ENCODE peak calls at places on chromosomes 16 and 17, in nine cellular contexts. One of them, this sample, is unnamed.

GRCh38 chr17:78787444-78787843 is 5.4 kb upstream of the CYTH1 start:
- DNase-seq in neuronal stem cell: no peak
- DNase-seq in hepatocyte: no peak
- DNase-seq in tibial nerve: no peak
- DNase-seq in psoas muscle: no peak
- DNase-seq in MM.1S: peak
- DNase-seq in heart left ventricle: no peak
- DNase-seq in stomach: no peak
- DNase-seq in gastrocnemius medialis: peak
- DNase-seq in this sample: no peak

GRCh38 chr16:70692130-70692470 is 6.2 kb upstream of the MTSS2 start:
- DNase-seq in psoas muscle: no peak
- DNase-seq in gastrocnemius medialis: no peak
- DNase-seq in stomach: no peak
- DNase-seq in MM.1S: no peak
- DNase-seq in hepatocyte: no peak
- DNase-seq in tibial nerve: no peak
- DNase-seq in heart left ventricle: no peak
- DNase-seq in neuronal stem cell: no peak
- DNase-seq in this sample: no peak

GRCh38 chr17:37179893-37180292 is 195.9 kb upstream of the C17orf78 start:
- DNase-seq in stomach: no peak
- DNase-seq in neuronal stem cell: no peak
- DNase-seq in MM.1S: no peak
- DNase-seq in psoas muscle: no peak
- DNase-seq in gastrocnemius medialis: no peak
- DNase-seq in tibial nerve: no peak
- DNase-seq in heart left ventricle: no peak
- DNase-seq in hepatocyte: no peak
- DNase-seq in this sample: no peak

GRCh38 chr16:50479771-50480170 is 68.4 kb upstream of the NKD1 start:
- DNase-seq in hepatocyte: no peak
- DNase-seq in gastrocnemius medialis: no peak
- DNase-seq in tibial nerve: no peak
- DNase-seq in heart left ventricle: no peak
- DNase-seq in psoas muscle: no peak
- DNase-seq in neuronal stem cell: no peak
- DNase-seq in stomach: no peak
- DNase-seq in MM.1S: no peak
- DNase-seq in this sample: no peak

GRCh38 chr16:4588961-4589360 is 25.7 kb downstream of the UBALD1 start:
- DNase-seq in hepatocyte: no peak
- DNase-seq in psoas muscle: no peak
- DNase-seq in stomach: no peak
- DNase-seq in heart left ventricle: no peak
- DNase-seq in MM.1S: no peak
- DNase-seq in gastrocnemius medialis: no peak
- DNase-seq in tibial nerve: no peak
- DNase-seq in neuronal stem cell: no peak
- DNase-seq in this sample: no peak

GRCh38 chr16:68356249-68356918 is 45.6 kb downstream of the PRMT7 start:
- DNase-seq in tibial nerve: no peak
- DNase-seq in heart left ventricle: no peak
- DNase-seq in hepatocyte: no peak
- DNase-seq in MM.1S: peak
- DNase-seq in psoas muscle: no peak
- DNase-seq in gastrocnemius medialis: no peak
- DNase-seq in stomach: no peak
- DNase-seq in neuronal stem cell: no peak
- DNase-seq in this sample: no peak

GRCh38 chr16:70345840-70346239 is 863 bp upstream of the DDX19A start:
- DNase-seq in gastrocnemius medialis: no peak
- DNase-seq in psoas muscle: no peak
- DNase-seq in MM.1S: no peak
- DNase-seq in heart left ventricle: no peak
- DNase-seq in stomach: no peak
- DNase-seq in neuronal stem cell: no peak
- DNase-seq in tibial nerve: no peak
- DNase-seq in hepatocyte: no peak
- DNase-seq in this sample: no peak

GRCh38 chr16:30923554-30924085 is at the start of gene FBXL19:
- DNase-seq in psoas muscle: peak
- DNase-seq in stomach: no peak
- DNase-seq in tibial nerve: peak
- DNase-seq in neuronal stem cell: peak
- DNase-seq in hepatocyte: peak
- DNase-seq in heart left ventricle: peak
- DNase-seq in MM.1S: no peak
- DNase-seq in gastrocnemius medialis: no peak
- DNase-seq in this sample: peak

GRCh38 chr16:53864819-53865491 is 161.0 kb downstream of the FTO start:
- DNase-seq in MM.1S: no peak
- DNase-seq in tibial nerve: no peak
- DNase-seq in stomach: no peak
- DNase-seq in psoas muscle: no peak
- DNase-seq in heart left ventricle: no peak
- DNase-seq in neuronal stem cell: no peak
- DNase-seq in hepatocyte: no peak
- DNase-seq in gastrocnemius medialis: no peak
- DNase-seq in this sample: no peak

GRCh38 chr17:40864661-40865380 is 2.2 kb downstream of the KRT12 start:
- DNase-seq in psoas muscle: no peak
- DNase-seq in MM.1S: no peak
- DNase-seq in gastrocnemius medialis: no peak
- DNase-seq in tibial nerve: no peak
- DNase-seq in heart left ventricle: no peak
- DNase-seq in neuronal stem cell: no peak
- DNase-seq in hepatocyte: no peak
- DNase-seq in stomach: no peak
- DNase-seq in this sample: no peak

GRCh38 chr16:5668553-5668952 is 571.0 kb upstream of the EEF2KMT start:
- DNase-seq in tibial nerve: no peak
- DNase-seq in gastrocnemius medialis: no peak
- DNase-seq in MM.1S: no peak
- DNase-seq in hepatocyte: no peak
- DNase-seq in heart left ventricle: no peak
- DNase-seq in neuronal stem cell: no peak
- DNase-seq in stomach: no peak
- DNase-seq in psoas muscle: no peak
- DNase-seq in this sample: no peak

DNA sequence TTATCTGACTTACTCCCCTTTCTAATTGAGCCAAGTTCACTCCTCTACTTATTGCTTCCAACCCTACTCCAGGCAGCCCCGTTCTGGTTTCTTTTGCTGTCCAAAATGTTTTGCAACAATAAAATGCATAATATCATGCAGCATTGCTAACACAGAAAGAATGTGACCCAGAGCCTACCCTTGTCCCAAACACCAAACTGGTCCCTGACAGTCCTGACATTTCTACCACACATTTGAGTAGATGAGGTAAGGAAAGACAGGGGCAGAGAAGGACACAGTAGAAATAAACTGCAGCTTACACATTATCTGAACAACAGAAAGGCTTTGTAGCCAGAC is 31.5 kb downstream of the SOX9 start:
- DNase-seq in gastrocnemius medialis: no peak
- DNase-seq in MM.1S: no peak
- DNase-seq in tibial nerve: no peak
- DNase-seq in hepatocyte: no peak
- DNase-seq in heart left ventricle: no peak
- DNase-seq in stomach: no peak
- DNase-seq in psoas muscle: no peak
- DNase-seq in neuronal stem cell: no peak
- DNase-seq in this sample: no peak
- H3K27ac ChIP-seq in gastrocnemius medialis: no peak
- H3K27ac ChIP-seq in MM.1S: no peak
- H3K27ac ChIP-seq in tibial nerve: no peak
- H3K27ac ChIP-seq in hepatocyte: peak
- H3K27ac ChIP-seq in heart left ventricle: peak
- H3K27ac ChIP-seq in stomach: no peak
- H3K27ac ChIP-seq in psoas muscle: no peak
- H3K27ac ChIP-seq in neuronal stem cell: no peak
- H3K27ac ChIP-seq in this sample: no peak

GRCh38 chr17:81328489-81328888 is 33.4 kb upstream of the SLC38A10 start:
- DNase-seq in gastrocnemius medialis: peak
- DNase-seq in heart left ventricle: no peak
- DNase-seq in psoas muscle: peak
- DNase-seq in MM.1S: no peak
- DNase-seq in hepatocyte: no peak
- DNase-seq in neuronal stem cell: no peak
- DNase-seq in tibial nerve: no peak
- DNase-seq in stomach: no peak
- DNase-seq in this sample: peak
- H3K27ac ChIP-seq in gastrocnemius medialis: peak
- H3K27ac ChIP-seq in heart left ventricle: peak
- H3K27ac ChIP-seq in psoas muscle: peak
- H3K27ac ChIP-seq in MM.1S: no peak
- H3K27ac ChIP-seq in hepatocyte: peak
- H3K27ac ChIP-seq in neuronal stem cell: no peak
- H3K27ac ChIP-seq in tibial nerve: peak
- H3K27ac ChIP-seq in stomach: no peak
- H3K27ac ChIP-seq in this sample: peak

GRCh38 chr17:12730931-12731521 is 58.3 kb upstream of the ARHGAP44 start:
- DNase-seq in hepatocyte: peak
- DNase-seq in gastrocnemius medialis: no peak
- DNase-seq in psoas muscle: peak
- DNase-seq in tibial nerve: peak
- DNase-seq in heart left ventricle: peak
- DNase-seq in stomach: peak
- DNase-seq in neuronal stem cell: no peak
- DNase-seq in MM.1S: no peak
- DNase-seq in this sample: no peak
- H3K27ac ChIP-seq in hepatocyte: peak
- H3K27ac ChIP-seq in gastrocnemius medialis: no peak
- H3K27ac ChIP-seq in psoas muscle: no peak
- H3K27ac ChIP-seq in tibial nerve: peak
- H3K27ac ChIP-seq in heart left ventricle: peak
- H3K27ac ChIP-seq in stomach: peak
- H3K27ac ChIP-seq in neuronal stem cell: no peak
- H3K27ac ChIP-seq in MM.1S: no peak
- H3K27ac ChIP-seq in this sample: peak

DNA sequence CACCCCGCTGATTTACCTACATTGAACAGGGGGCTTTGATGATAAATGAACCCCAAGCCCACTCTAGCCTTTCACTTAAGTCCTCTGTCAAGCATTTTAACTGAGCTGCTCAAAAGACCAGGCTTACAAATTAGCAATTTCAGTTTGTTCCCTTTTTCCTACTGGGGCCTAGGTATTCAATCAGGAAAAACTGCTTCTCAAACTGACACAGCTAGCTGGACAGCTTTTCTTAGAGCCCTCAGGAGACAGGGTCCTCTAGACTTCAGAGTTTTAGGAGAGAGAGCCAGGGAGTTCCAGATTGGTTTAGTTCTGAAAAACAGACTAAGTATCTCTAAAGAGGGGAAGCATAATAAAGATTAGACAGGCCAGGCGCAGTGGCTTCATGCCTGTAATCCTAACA is 6.2 kb upstream of the HEXIM2 start:
- DNase-seq in hepatocyte: no peak
- DNase-seq in heart left ventricle: no peak
- DNase-seq in tibial nerve: no peak
- DNase-seq in psoas muscle: no peak
- DNase-seq in MM.1S: no peak
- DNase-seq in stomach: no peak
- DNase-seq in neuronal stem cell: no peak
- DNase-seq in gastrocnemius medialis: no peak
- DNase-seq in this sample: no peak
- H3K27ac ChIP-seq in hepatocyte: peak
- H3K27ac ChIP-seq in heart left ventricle: no peak
- H3K27ac ChIP-seq in tibial nerve: no peak
- H3K27ac ChIP-seq in psoas muscle: peak
- H3K27ac ChIP-seq in MM.1S: no peak
- H3K27ac ChIP-seq in stomach: no peak
- H3K27ac ChIP-seq in neuronal stem cell: no peak
- H3K27ac ChIP-seq in gastrocnemius medialis: peak
- H3K27ac ChIP-seq in this sample: peak

GRCh38 chr17:68182016-68182315 is 65.9 kb upstream of the AMZ2 start:
- DNase-seq in stomach: no peak
- DNase-seq in psoas muscle: no peak
- DNase-seq in hepatocyte: no peak
- DNase-seq in gastrocnemius medialis: no peak
- DNase-seq in heart left ventricle: no peak
- DNase-seq in tibial nerve: no peak
- DNase-seq in MM.1S: no peak
- DNase-seq in neuronal stem cell: no peak
- DNase-seq in this sample: no peak
- H3K27ac ChIP-seq in stomach: no peak
- H3K27ac ChIP-seq in psoas muscle: no peak
- H3K27ac ChIP-seq in hepatocyte: no peak
- H3K27ac ChIP-seq in gastrocnemius medialis: no peak
- H3K27ac ChIP-seq in heart left ventricle: no peak
- H3K27ac ChIP-seq in tibial nerve: no peak
- H3K27ac ChIP-seq in MM.1S: no peak
- H3K27ac ChIP-seq in neuronal stem cell: no peak
- H3K27ac ChIP-seq in this sample: no peak